ENCODE peak calls at places on chromosomes 6 and 20, in seven cellular contexts. One of them, this sample, is unnamed.

GRCh38 chr20:58670097-58670496 is 19.0 kb downstream of the STX16 start:
- DNase-seq in HepG2: no peak
- DNase-seq in brain microvascular endothelial cell: no peak
- DNase-seq in fibroblast of lung: no peak
- DNase-seq in body of pancreas: no peak
- DNase-seq in GM10248: no peak
- DNase-seq in mesothelial cell of epicardium: no peak
- DNase-seq in this sample: no peak

GRCh38 chr6:39852324-39852723 is 60.1 kb downstream of the DAAM2 start:
- DNase-seq in fibroblast of lung: peak; percentile 20
- DNase-seq in body of pancreas: no peak
- DNase-seq in mesothelial cell of epicardium: no peak
- DNase-seq in GM10248: no peak
- DNase-seq in HepG2: no peak
- DNase-seq in brain microvascular endothelial cell: no peak
- DNase-seq in this sample: no peak

GRCh38 chr6:43673444-43674063 is 14.0 kb downstream of the MRPS18A start:
- DNase-seq in HepG2: no peak
- DNase-seq in mesothelial cell of epicardium: peak; percentile 47
- DNase-seq in fibroblast of lung: no peak
- DNase-seq in brain microvascular endothelial cell: no peak
- DNase-seq in GM10248: no peak
- DNase-seq in body of pancreas: peak; percentile 64
- DNase-seq in this sample: no peak

GRCh38 chr20:23637282-23638221 is at the start of gene CST3:
- DNase-seq in HepG2: peak; percentile 87
- DNase-seq in GM10248: peak; percentile 90
- DNase-seq in brain microvascular endothelial cell: peak; percentile 84
- DNase-seq in body of pancreas: peak; percentile 86
- DNase-seq in mesothelial cell of epicardium: peak; percentile 60
- DNase-seq in fibroblast of lung: peak; percentile 87
- DNase-seq in this sample: peak; percentile 50

GRCh38 chr6:89970609-89971337 is 76.5 kb downstream of the GJA10 start:
- DNase-seq in HepG2: peak; percentile 37
- DNase-seq in brain microvascular endothelial cell: peak; percentile 29
- DNase-seq in body of pancreas: peak; percentile 45
- DNase-seq in GM10248: peak; percentile 30
- DNase-seq in mesothelial cell of epicardium: no peak
- DNase-seq in fibroblast of lung: peak; percentile 65
- DNase-seq in this sample: no peak

GRCh38 chr6:34546551-34547321 is 9.4 kb downstream of the SPDEF start:
- DNase-seq in brain microvascular endothelial cell: no peak
- DNase-seq in mesothelial cell of epicardium: no peak
- DNase-seq in HepG2: no peak
- DNase-seq in GM10248: no peak
- DNase-seq in body of pancreas: peak; percentile 67
- DNase-seq in fibroblast of lung: no peak
- DNase-seq in this sample: peak; percentile 79

GRCh38 chr20:48923149-48923718 is 1.7 kb downstream of the ARFGEF2 start:
- DNase-seq in body of pancreas: no peak
- DNase-seq in mesothelial cell of epicardium: no peak
- DNase-seq in brain microvascular endothelial cell: no peak
- DNase-seq in GM10248: no peak
- DNase-seq in HepG2: peak; percentile 92
- DNase-seq in fibroblast of lung: no peak
- DNase-seq in this sample: no peak

GRCh38 chr20:13771853-13772453 is 12.8 kb downstream of the ESF1 start:
- DNase-seq in HepG2: peak; percentile 28
- DNase-seq in body of pancreas: no peak
- DNase-seq in fibroblast of lung: peak; percentile 15
- DNase-seq in GM10248: peak; percentile 31
- DNase-seq in brain microvascular endothelial cell: no peak
- DNase-seq in mesothelial cell of epicardium: no peak
- DNase-seq in this sample: no peak

GRCh38 chr6:80341330-80341729 is 234.9 kb downstream of the BCKDHB start:
- DNase-seq in HepG2: no peak
- DNase-seq in GM10248: no peak
- DNase-seq in body of pancreas: no peak
- DNase-seq in fibroblast of lung: peak; percentile 76
- DNase-seq in mesothelial cell of epicardium: no peak
- DNase-seq in brain microvascular endothelial cell: peak; percentile 68
- DNase-seq in this sample: no peak

GRCh38 chr6:28988536-28989415 is 16.3 kb downstream of the ZNF311 start:
- DNase-seq in mesothelial cell of epicardium: peak; percentile 51
- DNase-seq in brain microvascular endothelial cell: peak; percentile 66
- DNase-seq in GM10248: peak; percentile 60
- DNase-seq in HepG2: no peak
- DNase-seq in body of pancreas: peak; percentile 43
- DNase-seq in fibroblast of lung: peak; percentile 63
- DNase-seq in this sample: no peak

GRCh38 chr20:19715986-19716385 is 42.1 kb upstream of the RIN2 start:
- DNase-seq in body of pancreas: no peak
- DNase-seq in mesothelial cell of epicardium: no peak
- DNase-seq in GM10248: no peak
- DNase-seq in HepG2: no peak
- DNase-seq in fibroblast of lung: no peak
- DNase-seq in brain microvascular endothelial cell: no peak
- DNase-seq in this sample: no peak

GRCh38 chr20:19718880-19719279 is 39.2 kb upstream of the RIN2 start:
- DNase-seq in mesothelial cell of epicardium: no peak
- DNase-seq in brain microvascular endothelial cell: no peak
- DNase-seq in GM10248: no peak
- DNase-seq in fibroblast of lung: no peak
- DNase-seq in body of pancreas: no peak
- DNase-seq in HepG2: no peak
- DNase-seq in this sample: no peak

GRCh38 chr20:19723834-19724430 is 34.1 kb upstream of the RIN2 start:
- DNase-seq in body of pancreas: no peak
- DNase-seq in brain microvascular endothelial cell: no peak
- DNase-seq in HepG2: no peak
- DNase-seq in GM10248: no peak
- DNase-seq in mesothelial cell of epicardium: no peak
- DNase-seq in fibroblast of lung: no peak
- DNase-seq in this sample: no peak

GRCh38 chr20:19726126-19726525 is 31.9 kb upstream of the RIN2 start:
- DNase-seq in mesothelial cell of epicardium: no peak
- DNase-seq in fibroblast of lung: peak; percentile 49
- DNase-seq in body of pancreas: no peak
- DNase-seq in HepG2: no peak
- DNase-seq in brain microvascular endothelial cell: peak; percentile 4
- DNase-seq in GM10248: no peak
- DNase-seq in this sample: no peak

DNA sequence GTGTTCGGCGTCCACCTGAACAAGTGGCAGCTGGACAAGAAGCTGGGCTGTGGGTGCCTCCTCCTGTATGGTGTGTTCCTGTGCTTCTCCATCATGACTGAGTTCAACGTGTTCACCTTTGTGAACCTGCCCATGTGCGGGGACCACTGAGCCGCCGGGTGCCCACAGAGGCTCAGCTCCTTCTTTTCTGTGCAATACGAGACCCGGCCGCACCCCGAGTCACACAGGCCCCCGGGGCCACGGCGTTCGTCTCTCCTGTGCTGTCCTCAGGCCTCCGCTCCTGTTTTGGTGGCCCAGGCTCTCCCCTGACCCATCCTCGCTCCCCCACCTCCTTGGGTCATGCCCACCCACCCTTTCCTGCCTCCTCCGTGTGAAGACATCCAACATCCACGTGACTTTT is 37.1 kb upstream of the RIN2 start:
- DNase-seq in GM10248: no peak
- DNase-seq in body of pancreas: no peak
- DNase-seq in mesothelial cell of epicardium: no peak
- DNase-seq in HepG2: no peak
- DNase-seq in brain microvascular endothelial cell: no peak
- DNase-seq in fibroblast of lung: no peak
- DNase-seq in this sample: no peak
- TF ChIP-seq CTCF in GM10248: no peak
- TF ChIP-seq CTCF in body of pancreas: no peak
- TF ChIP-seq CTCF in mesothelial cell of epicardium: no peak
- TF ChIP-seq CTCF in HepG2: no peak
- TF ChIP-seq CTCF in brain microvascular endothelial cell: no peak
- TF ChIP-seq CTCF in fibroblast of lung: no peak
- TF ChIP-seq CTCF in this sample: no peak

GRCh38 chr6:167121471-167121870 is 1.4 kb upstream of the CCR6 start:
- DNase-seq in HepG2: no peak
- DNase-seq in body of pancreas: no peak
- DNase-seq in brain microvascular endothelial cell: no peak
- DNase-seq in GM10248: no peak
- DNase-seq in mesothelial cell of epicardium: no peak
- DNase-seq in fibroblast of lung: no peak
- DNase-seq in this sample: no peak

GRCh38 chr6:167118839-167119238 is 4.1 kb upstream of the CCR6 start:
- DNase-seq in brain microvascular endothelial cell: no peak
- DNase-seq in body of pancreas: no peak
- DNase-seq in mesothelial cell of epicardium: no peak
- DNase-seq in GM10248: no peak
- DNase-seq in fibroblast of lung: no peak
- DNase-seq in HepG2: no peak
- DNase-seq in this sample: no peak

GRCh38 chr6:167120557-167121030 is 2.3 kb upstream of the CCR6 start:
- DNase-seq in body of pancreas: no peak
- DNase-seq in mesothelial cell of epicardium: no peak
- DNase-seq in fibroblast of lung: no peak
- DNase-seq in brain microvascular endothelial cell: no peak
- DNase-seq in HepG2: no peak
- DNase-seq in GM10248: no peak
- DNase-seq in this sample: no peak

GRCh38 chr6:167118006-167118405 is 4.9 kb upstream of the CCR6 start:
- DNase-seq in mesothelial cell of epicardium: no peak
- DNase-seq in GM10248: no peak
- DNase-seq in HepG2: no peak
- DNase-seq in brain microvascular endothelial cell: no peak
- DNase-seq in body of pancreas: no peak
- DNase-seq in fibroblast of lung: no peak
- DNase-seq in this sample: no peak

DNA sequence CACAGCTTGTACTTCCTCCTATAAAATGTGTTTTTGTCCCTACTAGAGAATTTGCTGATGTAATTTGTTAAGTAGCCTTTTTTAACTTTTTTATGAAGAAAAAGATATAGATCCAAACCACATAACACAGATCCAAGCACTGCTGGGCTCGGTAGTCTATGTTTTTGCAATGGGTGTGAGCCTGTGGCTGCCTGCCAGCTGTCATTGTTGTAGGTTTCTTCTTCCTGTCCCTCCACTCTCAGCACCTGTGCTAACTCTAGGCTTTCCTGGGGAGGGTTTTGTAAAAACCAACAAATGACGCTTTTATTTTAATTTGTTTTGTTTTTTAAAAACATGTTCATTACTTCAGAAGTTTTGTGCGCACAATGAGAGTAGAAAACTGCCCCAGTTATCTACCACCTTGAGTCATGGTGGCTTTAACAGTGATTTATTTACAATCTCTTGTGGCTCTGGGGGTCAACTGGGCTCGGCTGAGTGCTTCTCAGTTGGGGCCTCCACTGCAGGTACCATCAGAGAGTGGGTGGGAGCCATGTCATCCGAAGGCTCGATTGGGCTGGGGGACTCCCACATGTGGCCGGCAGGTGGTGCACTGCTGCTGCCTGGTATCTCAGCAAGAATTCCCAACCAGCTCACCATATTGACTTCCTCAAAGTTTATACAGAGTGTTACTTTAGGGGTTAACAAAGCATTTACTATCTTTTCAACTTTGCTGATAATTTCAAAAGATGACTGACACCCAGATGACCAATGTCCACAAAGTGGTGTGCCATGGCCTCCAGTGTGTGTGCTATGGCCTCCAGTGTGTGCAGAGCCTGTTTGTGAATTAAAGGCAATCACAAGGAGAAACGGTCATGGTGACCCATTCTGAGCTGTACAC is 3.0 kb upstream of the CCR6 start:
- DNase-seq in HepG2: no peak
- DNase-seq in mesothelial cell of epicardium: no peak
- DNase-seq in GM10248: no peak
- DNase-seq in brain microvascular endothelial cell: no peak
- DNase-seq in fibroblast of lung: no peak
- DNase-seq in body of pancreas: no peak
- DNase-seq in this sample: no peak
- TF ChIP-seq CTCF in HepG2: peak; percentile 70
- TF ChIP-seq CTCF in mesothelial cell of epicardium: no peak
- TF ChIP-seq CTCF in GM10248: peak; percentile 37
- TF ChIP-seq CTCF in brain microvascular endothelial cell: no peak
- TF ChIP-seq CTCF in fibroblast of lung: no peak
- TF ChIP-seq CTCF in body of pancreas: no peak
- TF ChIP-seq CTCF in this sample: no peak

DNA sequence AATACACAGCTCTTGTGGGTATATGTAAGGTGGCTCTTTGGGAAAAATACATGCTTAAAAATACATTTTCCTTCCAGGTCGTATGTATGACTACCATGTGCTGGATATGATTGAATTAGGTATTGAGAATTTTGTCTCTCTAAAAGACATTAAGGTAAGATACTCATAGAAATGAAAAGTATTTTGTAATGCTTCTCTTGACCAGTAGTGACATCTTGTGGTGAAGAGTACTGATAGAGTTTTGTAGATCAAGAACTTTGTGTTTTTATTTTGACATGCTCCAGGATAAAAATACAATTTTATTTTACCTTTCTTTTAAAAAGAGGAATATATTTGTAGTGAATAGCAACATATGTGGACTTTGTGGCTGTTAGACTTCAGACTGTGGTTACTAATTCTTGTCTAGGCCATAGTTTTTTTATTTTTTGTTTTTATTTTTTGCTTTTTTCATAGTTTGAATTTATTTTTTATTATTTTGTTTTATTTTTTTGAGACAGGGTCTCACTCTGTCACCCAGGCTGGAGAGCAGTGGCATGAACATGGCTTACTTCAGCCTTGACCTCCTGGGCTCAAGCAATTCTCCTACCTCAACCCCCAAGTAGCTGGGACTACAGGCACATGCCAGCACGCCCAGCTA is 17.9 kb downstream of the RPF2 start:
- DNase-seq in body of pancreas: no peak
- DNase-seq in mesothelial cell of epicardium: no peak
- DNase-seq in HepG2: peak; percentile 22
- DNase-seq in brain microvascular endothelial cell: no peak
- DNase-seq in fibroblast of lung: peak; percentile 11
- DNase-seq in GM10248: no peak
- DNase-seq in this sample: no peak
- TF ChIP-seq CTCF in body of pancreas: peak; percentile 43
- TF ChIP-seq CTCF in mesothelial cell of epicardium: peak; percentile 33
- TF ChIP-seq CTCF in HepG2: peak; percentile 45
- TF ChIP-seq CTCF in brain microvascular endothelial cell: peak; percentile 31
- TF ChIP-seq CTCF in fibroblast of lung: peak; percentile 47
- TF ChIP-seq CTCF in GM10248: no peak
- TF ChIP-seq CTCF in this sample: peak; percentile 42

DNA sequence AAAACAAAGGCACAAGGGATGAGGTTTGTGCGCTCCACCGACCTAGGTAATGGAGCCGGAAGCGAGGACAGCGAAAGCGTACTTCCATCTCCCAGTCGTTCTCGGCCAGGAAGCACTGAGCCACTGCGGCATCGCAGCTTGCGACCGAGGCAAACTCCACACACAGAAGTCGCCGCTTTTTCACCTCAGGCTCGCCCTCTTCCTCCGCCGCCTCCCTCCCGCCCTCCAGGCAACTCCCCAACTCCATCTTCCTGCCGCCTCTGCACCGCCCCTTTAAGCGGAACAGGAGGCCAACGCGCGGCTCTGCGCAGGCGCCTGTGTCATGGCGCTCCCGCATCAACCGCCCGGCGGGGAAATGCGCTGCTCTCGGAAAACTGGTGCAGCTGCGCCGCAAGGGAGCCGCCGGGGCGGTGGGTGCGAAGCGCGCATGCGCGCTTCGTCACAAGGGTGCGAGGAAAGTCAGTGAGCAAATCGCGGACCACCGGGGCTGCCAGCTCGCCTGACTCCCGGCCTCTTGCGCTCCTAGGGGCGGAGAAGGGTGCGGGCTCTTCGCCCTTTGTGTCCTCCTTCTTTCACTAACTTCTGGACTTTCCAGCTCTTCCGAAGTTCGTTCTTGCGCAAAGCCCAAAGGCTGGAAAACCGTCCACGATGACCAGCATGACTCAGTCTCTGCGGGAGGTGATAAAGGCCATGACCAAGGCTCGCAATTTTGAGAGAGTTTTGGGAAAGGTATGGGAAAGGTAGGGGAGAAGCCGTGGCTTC is at the start of the genes ACOT13 and TDP2:
- DNase-seq in GM10248: peak; percentile 96
- DNase-seq in body of pancreas: peak; percentile 94
- DNase-seq in brain microvascular endothelial cell: peak; percentile 90
- DNase-seq in mesothelial cell of epicardium: peak; percentile 95
- DNase-seq in HepG2: peak; percentile 98
- DNase-seq in fibroblast of lung: peak; percentile 94
- DNase-seq in this sample: peak; percentile 84
- TF ChIP-seq CTCF in GM10248: no peak
- TF ChIP-seq CTCF in body of pancreas: peak; percentile 76
- TF ChIP-seq CTCF in brain microvascular endothelial cell: peak; percentile 73
- TF ChIP-seq CTCF in mesothelial cell of epicardium: peak; percentile 65
- TF ChIP-seq CTCF in HepG2: peak; percentile 76
- TF ChIP-seq CTCF in fibroblast of lung: peak; percentile 60
- TF ChIP-seq CTCF in this sample: peak; percentile 11